ENCODE peak calls at places on chromosome 10, in five cellular contexts. V, H, X, C and E are unnamed samples.

GRCh38 chr10:113493195-113493594 is 59.7 kb upstream of the HABP2 start:
- DNase-seq in C (no peak), H (no peak), V (no peak), X (no peak), E (no peak)

GRCh38 chr10:43684198-43684559 is 35.5 kb upstream of the ZNF32 start:
- DNase-seq in C (no peak), X (no peak), V (no peak), H (no peak), E (no peak)

GRCh38 chr10:30558411-30558810 is 71.1 kb downstream of the LYZL2 start:
- DNase-seq in C (no peak), X (no peak), V (no peak), H (no peak), E (no peak)

GRCh38 chr10:98367626-98368451 is 47.1 kb downstream of the PYROXD2 start:
- DNase-seq in X (no peak), H (no peak), V (no peak), C (no peak), E (no peak)

GRCh38 chr10:59289809-59290208 is 72.5 kb downstream of the FAM13C start:
- DNase-seq in C (no peak), H (no peak), V (no peak), X (no peak), E (no peak)

GRCh38 chr10:58590152-58590551 is 77.5 kb downstream of the BICC1 start:
- DNase-seq in C (peak; percentile 96), H (no peak), V (no peak), X (peak; percentile 96), E (peak; percentile 55)

GRCh38 chr10:21318768-21319167 is 206.7 kb downstream of the SKIDA1 start:
- DNase-seq in X (peak; percentile 42), V (no peak), C (no peak), H (peak; percentile 50), E (no peak)

GRCh38 chr10:96290368-96291133 is 13.7 kb upstream of the DNTT start:
- DNase-seq in H (no peak), V (no peak), X (no peak), C (no peak), E (no peak)

GRCh38 chr10:71083457-71083975 is 128.9 kb upstream of the UNC5B start:
- DNase-seq in V (no peak), X (no peak), C (no peak), H (peak; percentile 40), E (no peak)

GRCh38 chr10:113006656-113007342 is 56.8 kb downstream of the TCF7L2 start:
- DNase-seq in X (no peak), H (no peak), C (no peak), V (no peak), E (no peak)

GRCh38 chr10:23643396-23643795 is 204.5 kb downstream of the OTUD1 start:
- DNase-seq in V (no peak), H (no peak), C (no peak), X (no peak), E (no peak)

GRCh38 chr10:130388746-130389145 is 252.6 kb downstream of the GLRX3 start:
- DNase-seq in V (no peak), C (no peak), X (no peak), H (peak; percentile 56), E (no peak)

GRCh38 chr10:111756541-111757061 is 427.0 kb downstream of the GPAM start:
- DNase-seq in X (no peak), H (no peak), V (peak; percentile 12), C (peak; percentile 4), E (peak; percentile 28)

GRCh38 chr10:35876248-35876647 is 234.2 kb upstream of the FZD8 start:
- DNase-seq in C (no peak), V (no peak), X (peak; percentile 45), H (no peak), E (no peak)

GRCh38 chr10:80407836-80408197 is 534 bp upstream of the PRXL2A start:
- DNase-seq in H (peak; percentile 74), C (no peak), X (no peak), V (no peak), E (peak; percentile 60)

GRCh38 chr10:124106241-124106905 is 13.0 kb upstream of the CHST15 start:
- DNase-seq in C (peak; percentile 88), H (no peak), X (peak; percentile 90), V (peak; percentile 72), E (peak; percentile 58)

GRCh38 chr10:102645388-102645740 is 1.1 kb downstream of the TRIM8 start:
- DNase-seq in X (peak; percentile 57), V (peak; percentile 77), C (no peak), H (peak; percentile 91), E (peak; percentile 70)

GRCh38 chr10:120477006-120477722 is 20.1 kb downstream of the PLPP4 start:
- DNase-seq in V (no peak), H (no peak), X (peak; percentile 40), C (peak; percentile 82), E (no peak)

GRCh38 chr10:44863344-44864041 is 47.6 kb upstream of the TMEM72 start:
- DNase-seq in H (no peak), C (no peak), X (no peak), V (no peak), E (no peak)

GRCh38 chr10:5965266-5965665 is 12.1 kb downstream of the IL15RA start:
- DNase-seq in X (no peak), C (no peak), H (peak; percentile 74), V (no peak), E (no peak)

GRCh38 chr10:92851003-92851402 is 2.7 kb downstream of the EXOC6 start:
- DNase-seq in V (no peak), C (no peak), H (no peak), X (no peak), E (no peak)

GRCh38 chr10:42940487-42941157 is 136.2 kb upstream of the RET start:
- DNase-seq in X (no peak), V (no peak), H (no peak), C (no peak), E (no peak)

GRCh38 chr10:72009430-72010081 is 45.4 kb downstream of the CHST3 start:
- DNase-seq in V (peak; percentile 93), H (peak; percentile 96), X (peak; percentile 99), C (peak; percentile 96), E (peak; percentile 93)

GRCh38 chr10:100687143-100687953 is 58.0 kb upstream of the PAX2 start:
- DNase-seq in V (no peak), C (no peak), H (no peak), X (no peak), E (no peak)

GRCh38 chr10:90993340-90993739 is 72.5 kb upstream of the ANKRD1 start:
- DNase-seq in V (no peak), X (peak; percentile 11), H (no peak), C (no peak), E (no peak)

GRCh38 chr10:21791276-21791675 is 212.3 kb downstream of the DNAJC1 start:
- DNase-seq in H (no peak), V (no peak), C (no peak), X (no peak), E (no peak)

DNA sequence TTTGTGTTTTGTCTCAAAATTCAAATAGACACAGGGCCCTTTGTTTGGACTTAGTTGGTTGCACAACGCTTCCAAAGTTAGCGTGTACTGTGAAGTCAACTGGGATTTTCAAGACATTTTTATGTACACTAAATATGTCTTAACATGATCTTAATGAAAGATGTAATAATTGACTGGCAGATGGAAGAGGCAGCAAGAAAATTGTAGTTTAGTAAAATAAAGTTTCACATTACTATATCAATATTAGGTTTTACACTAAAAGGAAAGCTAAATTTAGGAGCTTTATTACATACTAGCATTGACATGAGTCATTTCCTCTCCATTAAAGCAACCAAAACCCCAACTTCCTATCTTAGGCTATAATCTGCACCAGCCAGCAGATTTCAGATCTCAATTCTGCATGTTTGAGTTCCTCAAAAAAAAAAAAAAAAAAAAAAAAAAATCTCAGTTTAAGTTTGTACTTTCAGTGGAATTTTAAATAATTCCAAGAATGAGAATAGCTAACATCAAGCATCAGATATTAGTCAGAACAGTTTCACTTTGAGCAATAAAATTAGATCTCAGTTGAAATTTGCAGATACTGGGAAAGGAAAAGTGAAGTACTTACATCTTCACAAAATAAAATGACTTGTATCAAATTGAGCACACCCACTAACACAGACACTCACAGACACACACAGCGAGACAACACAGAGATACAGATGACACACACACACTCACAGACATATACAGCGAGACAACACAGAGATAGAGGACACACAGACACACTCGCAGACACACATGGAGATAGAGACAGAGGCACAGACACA is 346.6 kb upstream of the KLF6 start:
- DNase-seq in H (no peak), X (peak; percentile 76), C (peak; percentile 96), V (no peak), E (no peak)
- H3K4me3 ChIP-seq in H (no peak overlapping the region), X (no peak overlapping the region), C (no peak overlapping the region), V (peak overlapping the region; percentile 14), E (no peak overlapping the region)

GRCh38 chr10:17066000-17066399 is 63.6 kb downstream of the CUBN start:
- DNase-seq in H (no peak), V (no peak), X (peak; percentile 42), C (no peak), E (no peak)

GRCh38 chr10:17065273-17065672 is 64.3 kb downstream of the CUBN start:
- DNase-seq in H (no peak), V (no peak), C (no peak), X (no peak), E (no peak)

GRCh38 chr10:17068953-17069352 is 60.7 kb downstream of the CUBN start:
- DNase-seq in X (no peak), V (no peak), H (no peak), C (no peak), E (no peak)

GRCh38 chr10:17066801-17067200 is 62.8 kb downstream of the CUBN start:
- DNase-seq in H (no peak), X (no peak), V (no peak), C (no peak), E (no peak)

GRCh38 chr10:17067549-17068264 is 61.9 kb downstream of the CUBN start:
- DNase-seq in C (no peak), H (no peak), V (no peak), X (no peak), E (no peak)
- H3K4me3 ChIP-seq in C (no peak overlapping the region), H (no peak overlapping the region), V (no peak overlapping the region), X (no peak overlapping the region), E (no peak overlapping the region)

GRCh38 chr10:131975003-131975402 is 6.7 kb downstream of the BNIP3 start:
- DNase-seq in C (no peak), H (no peak), X (no peak), V (no peak), E (no peak)
- H3K4me3 ChIP-seq in C (no peak overlapping the region), H (no peak overlapping the region), X (no peak overlapping the region), V (no peak overlapping the region), E (no peak overlapping the region)

GRCh38 chr10:69181433-69181832 is 1.4 kb downstream of the SUPV3L1 start:
- DNase-seq in X (no peak), H (no peak), V (no peak), C (no peak), E (no peak)
- H3K4me3 ChIP-seq in X (peak overlapping the region; percentile 100), H (peak overlapping the region; percentile 91), V (peak overlapping the region; percentile 98), C (peak overlapping the region; percentile 94), E (peak overlapping the region; percentile 82)

DNA sequence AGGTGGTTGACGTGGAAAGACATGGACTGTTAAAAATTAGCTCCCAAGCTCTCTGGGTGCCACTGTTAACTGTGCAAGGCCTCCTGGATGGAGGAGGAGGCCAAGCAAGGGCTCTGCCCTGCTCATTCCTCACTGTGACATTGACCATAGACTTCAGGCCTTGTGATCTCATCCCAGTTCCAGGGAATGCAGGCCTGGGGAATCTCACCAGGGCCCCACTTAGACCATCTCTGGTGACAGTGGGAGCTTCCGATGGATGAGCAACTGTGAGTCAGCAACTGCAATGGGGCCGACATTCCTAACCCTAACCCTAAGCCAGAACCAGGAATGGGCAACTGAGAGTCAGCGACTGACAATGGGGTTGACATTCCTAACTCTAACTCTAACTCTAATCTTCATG is 50.4 kb upstream of the MSMB start:
- DNase-seq in C (no peak), H (no peak), X (no peak), V (no peak), E (no peak)
- H3K4me3 ChIP-seq in C (no peak overlapping the region), H (no peak overlapping the region), X (no peak overlapping the region), V (no peak overlapping the region), E (no peak overlapping the region)

GRCh38 chr10:122127943-122128342 is 139.0 kb downstream of the TACC2 start:
- DNase-seq in X (no peak), H (no peak), C (peak; percentile 30), V (peak; percentile 39), E (no peak)
- H3K4me3 ChIP-seq in X (peak overlapping the region; percentile 37), H (peak overlapping the region; percentile 32), C (no peak overlapping the region), V (peak overlapping the region; percentile 47), E (peak overlapping the region; percentile 26)